ENCODE peak calls at places on chromosomes 2 and 18, in ten cellular contexts. T is neural progenitor cell; K is right atrium auricular region; V is GM23248; H is cardiac muscle cell; U is astrocyte; N is upper lobe of right lung; X is left ventricle myocardium inferior; F is CD4-positive, alpha-beta memory T cell; Y is psoas muscle. R is an unnamed sample.
A peak's percentile ranks its signal among the peaks of the same experiment; 100 is the strongest.

GRCh38 chr2:218895326-218895725 is 14.7 kb downstream of the WNT10A start:
- DNase-seq in K (no peak), V (no peak), F (no peak), N (no peak), U (no peak), T (no peak), H (no peak), Y (no peak), X (no peak), R (no peak)

GRCh38 chr18:23270999-23271680 is 135.9 kb downstream of the CABLES1 start:
- DNase-seq in U (peak; percentile 55), X (no peak), Y (no peak), F (no peak), N (no peak), V (peak; percentile 11), T (no peak), H (no peak), K (no peak), R (no peak)

GRCh38 chr2:174846941-174847938 is 83.0 kb upstream of the CHRNA1 start:
- DNase-seq in F (peak; percentile 9), X (no peak), V (peak; percentile 91), N (no peak), T (peak; percentile 74), Y (no peak), U (peak; percentile 96), K (no peak), H (peak; percentile 83), R (no peak)

GRCh38 chr2:201262718-201263117 is 2.4 kb downstream of the CASP8 start:
- DNase-seq in T (no peak), V (no peak), X (no peak), U (no peak), H (no peak), N (no peak), K (no peak), Y (no peak), F (no peak), R (no peak)

GRCh38 chr2:228548230-228548629 is 366.7 kb upstream of the SPHKAP start:
- DNase-seq in V (peak; percentile 59), F (no peak), T (no peak), X (no peak), U (peak; percentile 19), N (no peak), K (no peak), Y (no peak), H (no peak), R (no peak)

GRCh38 chr2:200635251-200635650 is 49.4 kb downstream of the AOX1 start:
- DNase-seq in U (no peak), Y (no peak), K (no peak), V (peak; percentile 63), H (no peak), T (no peak), F (no peak), N (no peak), X (no peak), R (no peak)

GRCh38 chr18:27931563-27931962 is 245.4 kb downstream of the CDH2 start:
- DNase-seq in X (no peak), N (no peak), V (no peak), K (no peak), H (no peak), F (no peak), U (no peak), T (no peak), Y (no peak), R (no peak)

GRCh38 chr2:234444888-234445287 is 52.0 kb downstream of the ARL4C start:
- DNase-seq in H (no peak), V (peak; percentile 93), U (peak; percentile 98), F (peak; percentile 49), K (no peak), Y (peak; percentile 23), N (no peak), T (no peak), X (peak; percentile 24), R (peak; percentile 69)

GRCh38 chr2:119679526-119679837 is 481 bp downstream of the TMEM177 start:
- DNase-seq in F (no peak), Y (no peak), K (no peak), T (no peak), U (no peak), H (no peak), X (no peak), V (no peak), N (no peak), R (no peak)

GRCh38 chr2:119681196-119681867 is 2.3 kb downstream of the TMEM177 start:
- DNase-seq in H (no peak), T (no peak), U (no peak), X (no peak), F (no peak), V (no peak), Y (no peak), N (no peak), K (no peak), R (no peak)

GRCh38 chr2:119680457-119681195 is 1.6 kb downstream of the TMEM177 start:
- DNase-seq in X (no peak), N (no peak), U (no peak), Y (no peak), K (no peak), V (no peak), F (no peak), T (no peak), H (no peak), R (no peak)

GRCh38 chr2:119679846-119680245 is 845 bp downstream of the TMEM177 start:
- DNase-seq in T (peak; percentile 18), H (no peak), N (no peak), U (no peak), X (no peak), V (no peak), K (no peak), Y (no peak), F (no peak), R (no peak)

DNA sequence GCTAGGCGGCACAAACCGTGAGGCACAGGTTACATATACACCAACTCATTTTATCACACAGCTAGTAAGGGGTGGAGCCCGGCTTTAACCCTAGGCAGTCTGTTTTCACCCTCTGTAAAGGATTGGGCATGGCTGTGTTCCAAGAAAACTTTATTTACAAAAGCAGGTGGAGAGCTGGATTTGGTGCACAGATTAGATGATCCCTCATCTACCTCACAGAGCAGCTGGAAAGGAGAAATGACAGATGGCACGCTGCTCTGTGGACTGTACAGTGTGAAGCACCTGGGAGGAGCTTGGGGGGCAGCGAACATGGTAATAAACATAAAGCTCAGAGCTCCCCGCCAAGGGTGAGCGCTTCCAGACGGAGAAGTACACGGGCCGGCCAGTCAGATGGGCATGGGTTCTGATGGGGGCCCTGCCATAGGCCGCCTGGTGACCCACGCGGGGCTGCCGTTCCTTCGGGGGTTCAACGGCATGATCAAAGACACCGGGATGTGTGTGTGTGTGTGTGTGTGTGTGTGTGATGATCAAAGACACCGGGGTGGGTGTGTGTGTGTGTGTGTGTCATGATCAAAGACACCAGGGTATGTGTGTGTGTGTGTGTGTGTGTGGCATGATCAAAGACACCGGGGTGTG is 862 bp upstream of the TMEM177 start:
- DNase-seq in V (no peak), F (peak; percentile 41), H (no peak), N (no peak), T (no peak), Y (no peak), K (no peak), U (no peak), X (no peak), R (no peak)
- H3K4me3 ChIP-seq in V (no peak overlapping the region), F (peak overlapping the region; percentile 84), H (no peak overlapping the region), N (peak overlapping the region; percentile 96), T (no peak overlapping the region), Y (no peak overlapping the region), K (no peak overlapping the region), U (no peak overlapping the region), X (peak overlapping the region; percentile 95), R (no peak overlapping the region)

GRCh38 chr2:85899849-85900248 is 11.1 kb upstream of the ST3GAL5 start:
- DNase-seq in H (no peak), V (no peak), K (no peak), T (no peak), F (no peak), Y (no peak), N (no peak), U (no peak), X (no peak), R (no peak)

GRCh38 chr2:85902496-85902895 is 13.7 kb upstream of the ST3GAL5 start:
- DNase-seq in X (no peak), T (no peak), H (no peak), Y (no peak), U (peak; percentile 73), V (peak; percentile 96), F (no peak), N (no peak), K (no peak), R (no peak)

GRCh38 chr2:85900366-85900765 is 11.6 kb upstream of the ST3GAL5 start:
- DNase-seq in U (no peak), T (no peak), H (no peak), Y (no peak), X (no peak), V (no peak), F (peak; percentile 8), N (no peak), K (no peak), R (no peak)

GRCh38 chr2:85899284-85899683 is 10.5 kb upstream of the ST3GAL5 start:
- DNase-seq in H (no peak), F (no peak), N (no peak), V (no peak), U (no peak), X (no peak), K (no peak), Y (no peak), T (no peak), R (no peak)

GRCh38 chr2:85898881-85899280 is 10.1 kb upstream of the ST3GAL5 start:
- DNase-seq in T (no peak), H (no peak), Y (no peak), U (no peak), N (no peak), F (no peak), V (no peak), K (no peak), X (no peak), R (no peak)
- H3K4me1 ChIP-seq in T (peaks cover 4% of the 10 kb centered on the region), H (no peaks in the 10 kb centered on the region), Y (peaks cover 5% of the 10 kb centered on the region), U (peaks cover 13% of the 10 kb centered on the region), N (peaks cover 2% of the 10 kb centered on the region), F (peaks cover 16% of the 10 kb centered on the region), V (peaks cover 16% of the 10 kb centered on the region), K (no peaks in the 10 kb centered on the region), X (peaks cover 5% of the 10 kb centered on the region), R (peaks cover 5% of the 10 kb centered on the region)

GRCh38 chr2:112629224-112629623 is 16.5 kb upstream of the SLC20A1 start:
- DNase-seq in K (no peak), N (no peak), H (no peak), X (no peak), F (no peak), Y (no peak), U (no peak), V (no peak), T (no peak), R (no peak)

GRCh38 chr2:112625474-112626114 is 20.1 kb upstream of the SLC20A1 start:
- DNase-seq in Y (no peak), X (no peak), H (no peak), V (peak; percentile 7), K (no peak), N (peak; percentile 27), U (no peak), T (no peak), F (no peak), R (no peak)

GRCh38 chr2:112623913-112624777 is 21.6 kb upstream of the SLC20A1 start:
- DNase-seq in Y (peak; percentile 48), H (no peak), X (peak; percentile 29), U (peak; percentile 81), V (peak; percentile 95), T (no peak), K (peak; percentile 73), F (peak; percentile 53), N (peak; percentile 62), R (peak; percentile 20)

GRCh38 chr2:112627060-112628040 is 18.4 kb upstream of the SLC20A1 start:
- DNase-seq in X (peak; percentile 45), N (peak; percentile 62), T (no peak), U (peak; percentile 96), F (no peak), K (peak; percentile 88), H (no peak), Y (peak; percentile 38), V (peak; percentile 98), R (no peak)

DNA sequence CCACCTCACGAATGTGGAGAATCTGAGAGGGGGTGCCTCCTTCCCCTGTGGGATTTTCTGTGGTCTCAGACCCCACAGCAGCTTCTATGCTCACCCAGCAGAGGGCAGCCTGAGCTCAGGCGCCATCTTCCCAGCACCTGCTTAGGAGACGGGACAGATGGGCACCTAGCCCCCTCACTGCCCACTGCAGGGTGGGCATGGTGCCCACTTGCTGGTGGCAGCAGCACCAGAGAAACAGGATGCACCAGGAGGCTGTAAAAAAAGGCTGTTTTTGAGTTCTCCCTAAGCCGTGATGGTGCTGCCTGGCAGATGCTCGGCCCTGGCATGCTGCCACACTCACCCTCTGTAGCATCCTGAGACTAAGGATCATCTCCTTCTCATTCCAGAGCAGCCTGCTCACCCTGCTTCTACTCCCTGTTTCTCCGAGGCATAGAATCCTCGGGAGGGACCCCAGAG is 19.1 kb upstream of the SLC20A1 start:
- DNase-seq in X (peak; percentile 56), Y (peak; percentile 64), U (peak; percentile 57), V (peak; percentile 82), K (peak; percentile 70), N (peak; percentile 79), T (peak; percentile 68), H (peak; percentile 62), F (peak; percentile 63), R (peak; percentile 76)
- H3K4me3 ChIP-seq in X (peak overlapping the region; percentile 34), Y (no peak overlapping the region), U (peak overlapping the region; percentile 47), V (peak overlapping the region; percentile 56), K (no peak overlapping the region), N (peak overlapping the region; percentile 14), T (no peak overlapping the region), H (no peak overlapping the region), F (peak overlapping the region; percentile 46), R (no peak overlapping the region)

DNA sequence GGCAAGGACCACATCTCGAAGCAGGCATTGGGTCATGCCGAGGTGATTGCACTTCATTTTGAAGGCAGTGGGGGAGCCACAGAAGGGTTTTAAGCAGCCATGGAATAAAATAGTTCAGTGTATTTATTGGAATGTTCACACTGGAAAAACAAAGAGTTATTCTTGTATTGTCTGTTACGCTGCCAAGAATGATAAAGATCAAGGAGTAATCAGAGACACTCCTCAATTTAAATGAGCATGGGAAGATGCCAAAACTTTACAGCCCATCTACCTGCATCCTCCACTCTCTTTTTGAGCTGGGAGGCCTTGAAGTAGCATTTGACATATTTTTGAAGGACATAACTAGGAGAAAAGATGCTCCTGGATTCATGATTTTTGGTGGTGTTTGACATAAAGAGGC is 112.8 kb downstream of the DOCK10 start:
- DNase-seq in H (no peak), N (no peak), U (no peak), F (no peak), T (no peak), K (no peak), X (no peak), Y (no peak), V (no peak), R (no peak)
- H3K4me1 ChIP-seq in H (peaks cover 14% of the 10 kb centered on the region), N (peaks cover 38% of the 10 kb centered on the region), U (peaks cover 28% of the 10 kb centered on the region), F (peaks cover 100% of the 10 kb centered on the region), T (peaks cover 12% of the 10 kb centered on the region), K (peaks cover 33% of the 10 kb centered on the region), X (no peaks in the 10 kb centered on the region), Y (peaks cover 17% of the 10 kb centered on the region), V (peaks cover 23% of the 10 kb centered on the region), R (no peaks in the 10 kb centered on the region)